ENCODE peak calls at places on chromosomes 11 and 22, in nine cellular contexts. R is CD4-positive, alpha-beta memory T cell; U is lower leg skin; G is AG10803; V is Jurkat, Clone E6-1; N is CD4-positive, CD25-positive, alpha-beta regulatory T cell; I is colonic mucosa; Q is HFF-Myc; Y is Karpas-422. O is an unnamed sample.
A peak's percentile ranks its signal among the peaks of the same experiment; 100 is the strongest.

GRCh38 chr11:70680781-70681281 is 282.5 kb downstream of the CTTN start:
- DNase-seq in R (no peak), U (no peak), G (no peak), V (peak; percentile 39), N (no peak), I (no peak), Q (no peak), Y (no peak), O (no peak)

GRCh38 chr11:111565111-111565720 is 24.7 kb downstream of the LAYN start:
- DNase-seq in R (peak; percentile 47), U (peak; percentile 74), G (peak; percentile 78), V (peak; percentile 69), N (peak; percentile 71), I (peak; percentile 73), Q (peak; percentile 67), Y (peak; percentile 99), O (peak; percentile 26)

GRCh38 chr11:128774593-128774992 is 80.7 kb downstream of the FLI1 start:
- DNase-seq in R (no peak), U (no peak), G (no peak), V (no peak), N (no peak), I (no peak), Q (no peak), Y (no peak), O (no peak)

GRCh38 chr11:29119116-29119515 is 897.7 kb downstream of the KCNA4 start:
- DNase-seq in R (no peak), U (no peak), G (no peak), V (no peak), N (no peak), I (no peak), Q (no peak), Y (no peak), O (no peak)

GRCh38 chr11:67120881-67121710 is 2.0 kb downstream of the KDM2A start:
- DNase-seq in R (no peak), U (peak; percentile 38), G (peak; percentile 34), V (no peak), N (peak; percentile 45), I (peak; percentile 55), Q (no peak), Y (peak; percentile 92), O (no peak)

GRCh38 chr11:39374963-39375698 is 2084.3 kb downstream of the LRRC4C start:
- DNase-seq in R (peak; percentile 38), U (no peak), G (peak; percentile 0), V (peak; percentile 54), N (peak; percentile 58), I (no peak), Q (no peak), Y (peak; percentile 78), O (no peak)

GRCh38 chr11:117833401-117833891 is 8.9 kb upstream of the FXYD2 start:
- DNase-seq in R (no peak), U (no peak), G (no peak), V (no peak), N (no peak), I (peak; percentile 87), Q (no peak), Y (no peak), O (no peak)

GRCh38 chr22:38298312-38299000 is 18.8 kb downstream of the CSNK1E start:
- DNase-seq in R (peak; percentile 24), U (no peak), G (peak; percentile 60), V (no peak), N (peak; percentile 35), I (no peak), Q (no peak), Y (peak; percentile 80), O (no peak)

GRCh38 chr11:134592391-134592990 is 180.4 kb upstream of the B3GAT1 start:
- DNase-seq in R (no peak), U (no peak), G (no peak), V (peak; percentile 85), N (peak; percentile 61), I (peak; percentile 54), Q (no peak), Y (peak; percentile 80), O (no peak)

GRCh38 chr11:3223932-3224729 is 5.5 kb upstream of the MRGPRG start:
- DNase-seq in R (no peak), U (no peak), G (no peak), V (no peak), N (no peak), I (no peak), Q (no peak), Y (no peak), O (no peak)
- H3K4me3 ChIP-seq in R (no peak overlapping the region), U (no peak overlapping the region), G (no peak overlapping the region), V (no peak overlapping the region), N (no peak overlapping the region), I (no peak overlapping the region), Q (no peak overlapping the region), Y (no peak overlapping the region), O (no peak overlapping the region)

GRCh38 chr11:124717421-124717785 is 22.3 kb upstream of the NRGN start:
- DNase-seq in R (no peak), U (no peak), G (no peak), V (no peak), N (no peak), I (no peak), Q (no peak), Y (no peak), O (no peak)
- H3K4me3 ChIP-seq in R (peak overlapping the region; percentile 20), U (no peak overlapping the region), G (no peak overlapping the region), V (no peak overlapping the region), N (no peak overlapping the region), I (no peak overlapping the region), Q (no peak overlapping the region), Y (no peak overlapping the region), O (peak overlapping the region; percentile 68)

GRCh38 chr11:46331653-46331984 is 15.6 kb upstream of the DGKZ start:
- DNase-seq in R (no peak), U (no peak), G (no peak), V (peak; percentile 76), N (no peak), I (no peak), Q (no peak), Y (no peak), O (no peak)

GRCh38 chr11:46332568-46333128 is 14.6 kb upstream of the DGKZ start:
- DNase-seq in R (no peak), U (no peak), G (no peak), V (no peak), N (no peak), I (no peak), Q (no peak), Y (no peak), O (no peak)

GRCh38 chr11:46332093-46332567 is 15.1 kb upstream of the DGKZ start:
- DNase-seq in R (no peak), U (no peak), G (no peak), V (no peak), N (no peak), I (no peak), Q (no peak), Y (no peak), O (no peak)

GRCh38 chr11:46330154-46330886 is 16.9 kb upstream of the DGKZ start:
- DNase-seq in R (no peak), U (no peak), G (no peak), V (peak; percentile 78), N (no peak), I (no peak), Q (no peak), Y (no peak), O (no peak)

DNA sequence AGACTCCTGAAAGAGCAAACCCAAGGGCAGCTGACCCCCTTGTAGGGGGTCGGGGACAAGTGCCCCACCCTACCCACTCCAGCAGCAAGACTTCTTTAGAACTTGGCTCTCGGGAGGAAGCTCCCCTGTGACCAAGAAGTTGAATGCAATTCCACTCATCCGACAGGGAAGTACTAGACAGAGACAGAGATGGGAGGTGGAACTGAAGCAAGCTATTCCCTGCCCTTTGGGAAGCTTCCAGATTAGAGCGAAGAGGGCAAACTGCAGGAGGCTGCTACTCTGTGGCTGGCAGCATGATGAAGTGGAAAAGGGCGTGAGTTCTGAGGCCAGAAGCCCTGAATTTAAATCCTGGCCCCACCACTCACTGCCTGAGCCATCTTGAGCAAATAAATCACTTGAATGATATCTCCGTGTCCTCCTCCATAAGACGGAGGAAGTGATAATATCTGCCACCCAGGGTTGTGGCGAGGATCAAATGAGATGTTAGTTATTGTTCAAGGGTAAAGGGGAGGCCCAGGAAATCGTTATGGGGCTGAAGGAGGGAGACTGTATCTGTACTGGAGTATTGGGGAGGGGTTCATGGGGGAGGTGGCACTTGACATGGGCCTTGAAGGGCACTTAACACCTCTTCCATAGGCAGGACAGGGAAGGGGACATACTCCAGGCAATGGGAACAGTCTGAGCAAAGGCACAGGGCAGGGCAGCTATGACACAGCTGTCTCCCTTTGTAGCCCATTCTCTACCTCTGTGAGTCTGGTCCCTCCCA is 16.2 kb upstream of the DGKZ start:
- DNase-seq in R (peak; percentile 76), U (no peak), G (no peak), V (peak; percentile 91), N (peak; percentile 79), I (no peak), Q (no peak), Y (no peak), O (no peak)
- H3K4me3 ChIP-seq in R (peak overlapping the region; percentile 28), U (no peak overlapping the region), G (no peak overlapping the region), V (peak overlapping the region; percentile 32), N (peak overlapping the region; percentile 23), I (no peak overlapping the region), Q (no peak overlapping the region), Y (no peak overlapping the region), O (no peak overlapping the region)

GRCh38 chr11:8017894-8018741 is 31.0 kb downstream of the EIF3F start:
- DNase-seq in R (no peak), U (no peak), G (peak; percentile 34), V (no peak), N (no peak), I (peak; percentile 17), Q (no peak), Y (no peak), O (no peak)
- H3K4me3 ChIP-seq in R (peak overlapping the region; percentile 74), U (peak overlapping the region; percentile 33), G (peak overlapping the region; percentile 61), V (no peak overlapping the region), N (peak overlapping the region; percentile 37), I (peak overlapping the region; percentile 45), Q (peak overlapping the region; percentile 57), Y (no peak overlapping the region), O (peak overlapping the region; percentile 75)

GRCh38 chr11:130457909-130458729 is 9.7 kb downstream of the ADAMTS15 start:
- DNase-seq in R (no peak), U (no peak), G (peak; percentile 55), V (no peak), N (no peak), I (no peak), Q (no peak), Y (no peak), O (peak; percentile 56)
- H3K4me3 ChIP-seq in R (no peak overlapping the region), U (no peak overlapping the region), G (no peak overlapping the region), V (no peak overlapping the region), N (no peak overlapping the region), I (no peak overlapping the region), Q (no peak overlapping the region), Y (no peak overlapping the region), O (peak overlapping the region; percentile 31)